ENCODE peak calls at places on chromosomes 2 and 18, in nine cellular contexts. P is brain microvascular endothelial cell, C is lung, Z is NB4, O is colonic mucosa, J is psoas muscle, Y is Peyer's patch, I is fibroblast of pulmonary artery, N is astrocyte of the cerebellum. B is an unnamed sample.

GRCh38 chr2:240121675-240122074 is 14.4 kb downstream of the COPS9 start:
- DNase-seq in C (no peak), I (no peak), J (peak; percentile 5), O (no peak), Y (no peak), P (no peak), Z (no peak), N (no peak), B (no peak)

GRCh38 chr18:68177807-68178702 is 536.9 kb downstream of the TMX3 start:
- DNase-seq in I (peak; percentile 94), J (no peak), Z (no peak), N (peak; percentile 98), C (no peak), O (no peak), Y (no peak), P (peak; percentile 96), B (peak; percentile 96)

GRCh38 chr2:8857709-8858108 is 20.3 kb upstream of the KIDINS220 start:
- DNase-seq in O (no peak), P (peak; percentile 35), J (no peak), Z (no peak), Y (no peak), N (no peak), I (no peak), C (no peak), B (no peak)

GRCh38 chr18:75293591-75293990 is 83.0 kb downstream of the TSHZ1 start:
- DNase-seq in O (no peak), C (no peak), I (no peak), Y (no peak), P (peak; percentile 3), J (no peak), Z (no peak), N (no peak), B (peak; percentile 6)

GRCh38 chr2:233338046-233338445 is 16.2 kb upstream of the DGKD start:
- DNase-seq in C (no peak), Z (peak; percentile 80), J (no peak), P (no peak), I (no peak), N (no peak), O (no peak), Y (no peak), B (no peak)

GRCh38 chr2:154226931-154227330 is 355.2 kb downstream of the GALNT13 start:
- DNase-seq in O (no peak), C (no peak), N (no peak), P (no peak), J (no peak), I (no peak), Z (no peak), Y (no peak), B (no peak)

GRCh38 chr2:8160959-8161358 is 520.9 kb upstream of the ID2 start:
- DNase-seq in N (no peak), I (no peak), C (no peak), Y (no peak), O (no peak), P (no peak), J (no peak), Z (no peak), B (no peak)

GRCh38 chr2:38079111-38080052 is 3.4 kb upstream of the CYP1B1 start:
- DNase-seq in J (no peak), Y (no peak), C (no peak), N (no peak), Z (peak; percentile 62), P (no peak), O (no peak), I (no peak), B (no peak)

GRCh38 chr2:200026838-200027237 is 71.5 kb downstream of the MAIP1 start:
- DNase-seq in Z (no peak), J (no peak), I (peak; percentile 3), C (no peak), P (no peak), O (no peak), Y (no peak), N (no peak), B (peak; percentile 76)

GRCh38 chr2:200023570-200023969 is 68.2 kb downstream of the MAIP1 start:
- DNase-seq in O (no peak), I (no peak), C (no peak), J (no peak), Z (no peak), P (no peak), N (no peak), Y (no peak), B (no peak)

GRCh38 chr2:200028998-200029397 is 73.6 kb downstream of the MAIP1 start:
- DNase-seq in J (no peak), I (no peak), Y (no peak), C (no peak), N (peak; percentile 80), O (no peak), P (no peak), Z (no peak), B (no peak)

GRCh38 chr2:200025717-200026116 is 70.3 kb downstream of the MAIP1 start:
- DNase-seq in C (no peak), N (no peak), Y (no peak), P (no peak), J (no peak), O (no peak), I (peak; percentile 1), Z (no peak), B (peak; percentile 36)

GRCh38 chr2:200026312-200026711 is 70.9 kb downstream of the MAIP1 start:
- DNase-seq in I (no peak), O (no peak), C (no peak), J (no peak), Z (no peak), P (no peak), Y (no peak), N (no peak), B (peak; percentile 68)
- TF ChIP-seq CTCF in I (no peak), O (no peak), C (no peak), J (no peak), Z (no peak), P (no peak), Y (no peak), N (no peak), B (no peak)

GRCh38 chr2:96702098-96702785 is 37.6 kb downstream of the LMAN2L start:
- DNase-seq in I (no peak), Z (no peak), J (no peak), C (no peak), Y (no peak), N (no peak), O (no peak), P (no peak), B (no peak)

GRCh38 chr2:96700086-96700485 is 39.8 kb downstream of the LMAN2L start:
- DNase-seq in C (no peak), N (no peak), P (no peak), Y (no peak), I (no peak), O (no peak), Z (no peak), J (no peak), B (no peak)

GRCh38 chr2:96703021-96703751 is 36.7 kb downstream of the LMAN2L start:
- DNase-seq in N (no peak), O (no peak), C (no peak), Z (no peak), J (no peak), P (no peak), I (no peak), Y (no peak), B (no peak)

GRCh38 chr2:96699621-96700020 is 40.2 kb downstream of the LMAN2L start:
- DNase-seq in P (no peak), J (no peak), I (no peak), Y (no peak), N (no peak), Z (no peak), O (no peak), C (no peak), B (no peak)

DNA sequence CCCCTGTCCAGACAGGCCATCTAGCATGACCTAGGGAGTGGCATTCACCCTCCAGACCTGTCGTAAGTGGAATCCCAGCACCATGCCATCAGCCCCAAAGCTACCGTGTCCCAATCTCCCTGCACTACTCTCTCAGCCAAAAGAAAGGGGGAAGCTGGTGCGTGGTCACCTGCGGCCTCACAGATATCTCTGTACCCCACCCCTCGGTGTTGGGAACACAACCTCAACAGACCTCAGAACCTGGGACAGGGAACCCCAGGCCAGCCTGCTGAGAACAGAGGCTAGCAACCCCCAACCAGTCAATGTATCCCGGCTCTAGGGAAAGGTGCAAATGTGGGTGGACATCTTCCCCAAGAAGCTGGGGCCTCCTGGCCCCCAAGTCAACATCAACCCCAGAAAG is 38.2 kb downstream of the LMAN2L start:
- DNase-seq in J (no peak), N (no peak), O (no peak), Z (no peak), Y (no peak), I (no peak), P (no peak), C (no peak), B (no peak)
- H3K4me3 ChIP-seq in J (no peak overlapping the region), N (no peak overlapping the region), O (no peak overlapping the region), Z (no peak overlapping the region), Y (no peak overlapping the region), I (no peak overlapping the region), P (no peak overlapping the region), C (no peak overlapping the region), B (no peak overlapping the region)

DNA sequence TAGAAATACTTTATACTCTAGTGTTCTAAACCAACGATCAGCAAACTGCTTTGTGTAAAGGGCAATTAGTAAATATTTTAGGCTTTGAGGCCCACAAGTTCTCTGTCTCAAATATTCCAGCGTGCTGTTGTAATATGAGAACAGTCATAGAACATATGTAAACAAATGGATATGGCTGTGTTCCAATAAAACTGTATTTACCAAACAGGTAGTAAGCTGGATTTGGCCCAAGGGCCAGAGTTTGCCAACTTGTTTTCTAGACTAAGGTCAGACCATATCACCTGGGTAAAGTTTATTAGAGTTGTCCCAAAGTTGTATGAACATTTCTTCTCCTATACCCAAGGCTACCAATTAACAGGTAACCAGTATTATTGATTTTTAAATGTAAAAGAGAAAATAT is 303.2 kb upstream of the MC4R start:
- DNase-seq in Z (no peak), P (no peak), N (no peak), O (no peak), I (no peak), J (no peak), C (no peak), Y (no peak), B (no peak)
- TF ChIP-seq CTCF in Z (no peak), P (no peak), N (no peak), O (no peak), I (no peak), J (no peak), C (no peak), Y (no peak), B (no peak)

GRCh38 chr18:11004294-11004693 is 145.1 kb downstream of the PIEZO2 start:
- DNase-seq in I (peak; percentile 48), P (peak; percentile 22), J (no peak), Z (no peak), C (no peak), Y (no peak), O (no peak), N (no peak), B (no peak)

GRCh38 chr18:11004951-11005350 is 144.4 kb downstream of the PIEZO2 start:
- DNase-seq in O (no peak), J (no peak), C (no peak), Y (no peak), P (no peak), Z (no peak), I (peak; percentile 59), N (no peak), B (no peak)

GRCh38 chr18:11005528-11005927 is 143.8 kb downstream of the PIEZO2 start:
- DNase-seq in Z (no peak), P (peak; percentile 97), I (peak; percentile 99), J (no peak), Y (no peak), O (peak; percentile 42), C (no peak), N (peak; percentile 49), B (peak; percentile 74)

GRCh38 chr18:11002796-11003195 is 146.6 kb downstream of the PIEZO2 start:
- DNase-seq in N (no peak), Y (no peak), J (no peak), P (no peak), C (no peak), O (no peak), Z (peak; percentile 25), I (no peak), B (no peak)

DNA sequence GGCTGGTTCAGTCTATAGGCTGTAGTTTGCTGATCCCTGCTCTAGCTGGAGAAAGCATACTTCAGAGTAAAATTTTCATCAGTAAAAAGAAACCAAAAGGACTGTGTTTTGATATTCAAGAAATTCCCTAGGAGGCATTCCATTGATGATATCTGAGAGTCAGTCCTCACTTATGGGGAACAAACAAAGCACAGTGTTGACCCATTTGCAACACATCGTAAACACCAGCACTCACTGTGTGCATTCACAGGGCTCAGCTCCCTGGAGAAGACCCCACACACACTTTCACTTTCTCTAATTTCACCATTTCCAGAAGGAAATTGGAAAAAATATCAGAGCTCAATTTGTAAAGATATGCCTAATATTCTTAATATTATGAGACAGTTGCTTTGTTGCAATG is 147.1 kb downstream of the PIEZO2 start:
- DNase-seq in C (no peak), Z (no peak), O (no peak), Y (no peak), J (no peak), P (no peak), I (no peak), N (no peak), B (no peak)
- H3K4me3 ChIP-seq in C (no peak overlapping the region), Z (no peak overlapping the region), O (no peak overlapping the region), Y (no peak overlapping the region), J (no peak overlapping the region), P (no peak overlapping the region), I (no peak overlapping the region), N (no peak overlapping the region), B (no peak overlapping the region)

B was measured in foreskin fibroblast.